ENCODE peak calls at places on chromosomes 13 and 19, in ten cellular contexts. M, E, R, Q, I, B, J, S, Y and G are unnamed samples.

GRCh38 chr13:27043013-27043412 is 128.6 kb downstream of the USP12 start:
- DNase-seq in M (no peak), E (no peak), R (peak), Q (peak), I (peak), B (peak), J (peak), S (peak), Y (no peak), G (no peak)

GRCh38 chr19:1104452-1105216 is 840 bp downstream of the GPX4 start:
- DNase-seq in M (peak), E (peak), R (peak), Q (peak), I (peak), B (peak), J (peak), S (peak), Y (peak), G (peak)

GRCh38 chr19:3849092-3849491 is 19.7 kb downstream of the ZFR2 start:
- DNase-seq in M (peak), E (no peak), R (peak), Q (peak), I (no peak), B (no peak), J (no peak), S (no peak), Y (peak), G (peak)

GRCh38 chr19:33339016-33339749 is 34.3 kb upstream of the CEBPG start:
- DNase-seq in M (no peak), E (no peak), R (no peak), Q (peak), I (no peak), B (no peak), J (no peak), S (no peak), Y (no peak), G (no peak)

GRCh38 chr19:34189917-34190425 is 17.7 kb downstream of the LSM14A start:
- DNase-seq in M (no peak), E (no peak), R (no peak), Q (no peak), I (no peak), B (no peak), J (no peak), S (no peak), Y (no peak), G (no peak)

GRCh38 chr19:52941941-52942370 is 18.7 kb upstream of the ZNF888 start:
- DNase-seq in M (no peak), E (peak), R (peak), Q (peak), I (peak), B (no peak), J (no peak), S (no peak), Y (peak), G (peak)

GRCh38 chr13:112625698-112626097 is 37.7 kb upstream of the TUBGCP3 start:
- DNase-seq in M (no peak), E (no peak), R (no peak), Q (no peak), I (no peak), B (no peak), J (no peak), S (no peak), Y (no peak), G (no peak)

GRCh38 chr19:8459520-8460260 is 14.9 kb downstream of the HNRNPM start:
- DNase-seq in M (no peak), E (no peak), R (no peak), Q (peak), I (no peak), B (no peak), J (no peak), S (peak), Y (no peak), G (no peak)

GRCh38 chr19:6032827-6033226 is 54.9 kb upstream of the RANBP3 start:
- DNase-seq in M (no peak), E (peak), R (no peak), Q (no peak), I (peak), B (no peak), J (no peak), S (no peak), Y (no peak), G (no peak)

GRCh38 chr13:46206138-46206537 is 5.6 kb upstream of the LRRC63 start:
- DNase-seq in M (no peak), E (no peak), R (no peak), Q (no peak), I (no peak), B (no peak), J (no peak), S (no peak), Y (no peak), G (no peak)

GRCh38 chr19:29292146-29292545 is 79.2 kb upstream of the UQCRFS1 start:
- DNase-seq in M (no peak), E (no peak), R (no peak), Q (no peak), I (no peak), B (no peak), J (no peak), S (no peak), Y (no peak), G (no peak)

GRCh38 chr19:33388231-33388816 is 14.8 kb downstream of the CEBPG start:
- DNase-seq in M (peak), E (peak), R (no peak), Q (no peak), I (no peak), B (peak), J (no peak), S (no peak), Y (no peak), G (peak)

GRCh38 chr19:58575183-58576041 is 2.3 kb upstream of the MZF1 start:
- DNase-seq in M (peak), E (peak), R (peak), Q (peak), I (peak), B (no peak), J (peak), S (peak), Y (peak), G (peak)

GRCh38 chr13:50222569-50223332 is 207.5 kb downstream of the KCNRG start:
- DNase-seq in M (no peak), E (peak), R (peak), Q (peak), I (no peak), B (peak), J (no peak), S (peak), Y (no peak), G (no peak)

GRCh38 chr13:109012115-109012514 is 382.7 kb downstream of the MYO16 start:
- DNase-seq in M (no peak), E (no peak), R (no peak), Q (no peak), I (no peak), B (no peak), J (no peak), S (no peak), Y (no peak), G (no peak)

GRCh38 chr13:33865945-33866344 is 48.0 kb downstream of the RFC3 start:
- DNase-seq in M (peak), E (no peak), R (no peak), Q (no peak), I (no peak), B (no peak), J (no peak), S (no peak), Y (no peak), G (no peak)

GRCh38 chr19:45969676-45970075 is 4.0 kb downstream of the NOVA2 start:
- DNase-seq in M (no peak), E (no peak), R (no peak), Q (no peak), I (no peak), B (no peak), J (no peak), S (no peak), Y (no peak), G (no peak)

GRCh38 chr19:13036366-13036976 is 41.2 kb downstream of the NFIX start:
- DNase-seq in M (no peak), E (peak), R (no peak), Q (peak), I (no peak), B (no peak), J (no peak), S (peak), Y (no peak), G (peak)

GRCh38 chr13:32537580-32538233 is 888 bp downstream of the N4BP2L2 start:
- DNase-seq in M (no peak), E (no peak), R (peak), Q (peak), I (peak), B (peak), J (no peak), S (peak), Y (peak), G (peak)

GRCh38 chr13:30748717-30749116 is 13.4 kb downstream of the ALOX5AP start:
- DNase-seq in M (no peak), E (no peak), R (no peak), Q (no peak), I (no peak), B (no peak), J (no peak), S (no peak), Y (no peak), G (no peak)

GRCh38 chr19:10295847-10296591 is 6.3 kb downstream of the ICAM5 start:
- DNase-seq in M (no peak), E (no peak), R (no peak), Q (no peak), I (peak), B (no peak), J (no peak), S (no peak), Y (no peak), G (no peak)

GRCh38 chr13:60627071-60627686 is 230.2 kb downstream of the TDRD3 start:
- DNase-seq in M (peak), E (no peak), R (peak), Q (peak), I (peak), B (peak), J (peak), S (peak), Y (no peak), G (peak)

GRCh38 chr13:24605923-24606372 is 74.3 kb upstream of the ATP12A start:
- DNase-seq in M (no peak), E (no peak), R (no peak), Q (peak), I (peak), B (no peak), J (peak), S (peak), Y (no peak), G (no peak)

GRCh38 chr19:49635530-49636229 is 4.3 kb downstream of the RRAS start:
- DNase-seq in M (no peak), E (no peak), R (no peak), Q (peak), I (no peak), B (no peak), J (no peak), S (no peak), Y (no peak), G (no peak)

GRCh38 chr19:10317045-10317856 is 1.4 kb upstream of the FDX2 start:
- DNase-seq in M (no peak), E (no peak), R (no peak), Q (no peak), I (no peak), B (no peak), J (no peak), S (no peak), Y (no peak), G (no peak)

GRCh38 chr19:9552902-9553301 is 14.5 kb upstream of the ZNF426 start:
- DNase-seq in M (no peak), E (no peak), R (no peak), Q (no peak), I (no peak), B (no peak), J (no peak), S (no peak), Y (no peak), G (no peak)